ENCODE peak calls at places on chromosomes 2 and 18, in four cellular contexts. M is ovary, O is HCT116, W is adrenal gland. I is an unnamed sample. For H3K36me3, the result is how much of the 10 kb centered on the place peaks cover.

GRCh38 chr18:67517224-67517765 is 775 bp upstream of the DSEL start:
- DNase-seq in M (peak), O (no peak), W (peak), I (peak)

GRCh38 chr18:47244041-47244440 is 7.4 kb downstream of the SKOR2 start:
- DNase-seq in M (no peak), O (no peak), W (no peak), I (no peak)

GRCh38 chr2:84701880-84702279 is 179.0 kb downstream of the TRABD2A start:
- DNase-seq in M (no peak), O (no peak), W (no peak), I (no peak)

GRCh38 chr2:41722668-41723369 is 325.0 kb upstream of the PKDCC start:
- DNase-seq in M (peak), O (no peak), W (no peak), I (no peak)

GRCh38 chr2:148614024-148614331 is 30.6 kb upstream of the EPC2 start:
- DNase-seq in M (no peak), O (no peak), W (no peak), I (no peak)

GRCh38 chr2:10137053-10137843 is 14.7 kb downstream of the RRM2 start:
- DNase-seq in M (no peak), O (no peak), W (no peak), I (peak)

GRCh38 chr2:38098351-38099095 is 22.6 kb upstream of the CYP1B1 start:
- DNase-seq in M (no peak), O (no peak), W (no peak), I (no peak)

GRCh38 chr2:118846667-118847446 is 591 bp downstream of the EN1 start:
- DNase-seq in M (no peak), O (no peak), W (no peak), I (no peak)

GRCh38 chr18:26386002-26386401 is 159.8 kb downstream of the TAF4B start:
- DNase-seq in M (no peak), O (no peak), W (peak), I (no peak)

GRCh38 chr2:182866095-182866460 is 359 bp downstream of the FRZB start:
- DNase-seq in M (peak), O (no peak), W (no peak), I (peak)

GRCh38 chr2:182866461-182867369 is at the start of gene FRZB:
- DNase-seq in M (peak), O (no peak), W (peak), I (peak)

GRCh38 chr2:182867411-182868048 is 1.1 kb upstream of the FRZB start:
- DNase-seq in M (no peak), O (no peak), W (no peak), I (no peak)

GRCh38 chr2:182863642-182864041 is 2.8 kb downstream of the FRZB start:
- DNase-seq in M (no peak), O (no peak), W (no peak), I (no peak)

GRCh38 chr2:182864949-182865348 is 1.5 kb downstream of the FRZB start:
- DNase-seq in M (no peak), O (no peak), W (no peak), I (no peak)
- H3K4me3 ChIP-seq in M (no peak), O (no peak), W (no peak), I (no peak)

DNA sequence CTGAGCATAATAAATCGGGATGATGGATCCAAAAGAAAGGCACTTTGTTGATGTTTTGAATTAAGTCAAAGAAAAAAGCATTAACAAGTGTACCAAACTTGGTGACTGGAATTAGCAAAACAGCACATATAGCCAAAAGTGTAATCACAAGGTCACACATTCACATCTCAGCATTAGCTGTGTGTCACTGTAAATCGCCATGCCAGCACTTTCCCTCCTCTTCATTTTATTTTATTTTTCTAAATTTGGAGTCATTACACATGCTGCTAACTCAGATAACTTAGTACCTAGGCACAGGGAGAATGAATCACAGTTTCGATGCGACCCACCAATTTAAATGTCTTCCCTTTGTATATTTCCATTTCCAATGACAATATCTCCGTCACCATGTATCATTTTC is 111.4 kb downstream of the CACNB4 start:
- DNase-seq in M (no peak), O (no peak), W (no peak), I (no peak)
- TF ChIP-seq POLR2A in M (no peak), O (no peak), W (no peak), I (no peak)

DNA sequence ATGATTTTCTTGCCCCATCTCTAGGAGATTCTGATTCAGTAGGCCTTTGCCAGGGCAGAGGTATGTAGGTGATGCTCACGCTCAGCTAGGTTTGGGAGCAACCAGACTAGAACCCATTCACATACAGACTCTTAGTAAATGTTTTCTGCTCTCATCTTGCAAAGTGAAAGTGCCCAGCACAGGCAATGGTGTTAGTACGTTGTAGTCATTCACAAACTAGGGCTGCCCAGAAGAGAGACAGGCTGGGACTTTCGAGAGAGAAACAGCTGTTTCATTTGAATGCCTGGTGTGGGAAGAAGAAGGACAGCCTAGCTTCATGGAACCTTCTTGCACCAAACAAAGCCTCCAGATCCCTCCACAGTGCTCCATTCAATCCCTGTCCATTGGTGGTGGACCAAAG is 19.4 kb downstream of the DDX18 start:
- DNase-seq in M (no peak), O (no peak), W (no peak), I (no peak)
- H3K36me3 ChIP-seq in M (under half), O (under half), W (under half), I (under half)

DNA sequence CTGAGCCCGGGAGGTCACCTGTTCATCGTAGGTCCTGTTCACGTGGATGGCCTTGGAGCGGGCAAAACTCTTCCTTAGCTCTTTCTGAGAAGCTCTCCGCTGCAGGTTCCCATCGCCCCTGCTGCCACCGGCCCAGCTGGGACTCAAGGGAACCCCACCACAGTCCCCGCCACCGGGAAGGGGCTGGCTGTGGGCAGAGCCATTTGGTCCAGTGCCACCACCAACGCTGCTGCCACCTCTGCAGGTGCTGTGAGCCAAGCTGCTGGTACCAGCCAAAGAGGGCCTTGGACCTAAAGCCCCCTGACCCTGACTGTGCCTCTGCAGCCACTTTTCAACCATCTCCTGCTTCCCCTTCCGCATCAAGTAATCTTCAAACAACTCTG is 586 bp downstream of the PDE11A start:
- DNase-seq in M (no peak), O (no peak), W (no peak), I (no peak)
- H3K4me3 ChIP-seq in M (no peak), O (peak), W (no peak), I (peak)

DNA sequence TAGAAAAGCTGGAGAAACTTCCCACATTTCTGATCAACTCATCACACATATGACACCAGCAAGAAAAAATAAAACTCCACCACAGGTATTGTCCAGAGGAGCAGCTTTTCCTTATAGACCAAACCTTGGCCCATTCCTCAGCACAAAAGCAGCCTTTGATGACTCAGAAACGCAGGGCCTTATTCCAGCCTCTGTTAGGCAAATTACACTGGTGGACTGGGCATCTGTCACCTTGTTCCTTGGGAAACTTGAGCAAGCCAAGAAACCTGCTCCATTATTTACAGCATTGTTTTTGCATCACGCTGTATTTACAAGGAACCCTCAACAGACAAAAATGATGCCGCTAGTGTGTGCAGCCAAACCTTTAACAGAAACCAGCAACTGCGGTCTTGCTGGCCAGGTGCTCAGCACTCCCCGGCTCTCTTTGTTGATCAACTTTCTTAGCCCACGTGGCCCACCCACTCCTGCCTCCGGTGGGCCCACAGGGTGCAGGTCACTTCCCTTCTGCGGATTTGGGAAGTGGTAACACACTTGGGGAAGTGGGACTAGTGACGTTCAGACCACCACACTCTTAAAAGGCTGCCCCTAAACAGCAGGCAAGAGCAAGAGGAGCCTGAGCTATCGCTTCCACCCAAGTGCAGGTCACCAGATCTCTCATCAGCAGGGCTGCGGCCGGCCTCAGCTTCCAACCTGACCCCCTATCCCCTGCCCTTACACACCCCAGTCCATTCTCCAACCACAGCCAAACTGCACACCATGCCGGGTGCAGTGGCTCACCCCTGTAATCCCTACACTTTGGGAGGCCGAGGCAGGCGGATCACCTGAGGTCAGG is 1.5 kb downstream of the AP1S3 start:
- DNase-seq in M (no peak), O (no peak), W (no peak), I (no peak)
- TF ChIP-seq POLR2A in M (no peak), O (no peak), W (no peak), I (no peak)

GRCh38 chr2:145421841-145422240 is 901.9 kb upstream of the ZEB2 start:
- DNase-seq in M (no peak), O (no peak), W (no peak), I (no peak)
- H3K36me3 ChIP-seq in M (under half), O (under half), W (under half), I (under half)

GRCh38 chr2:26504002-26504401 is 26.1 kb upstream of the OTOF start:
- DNase-seq in M (no peak), O (no peak), W (no peak), I (no peak)
- H3K4me3 ChIP-seq in M (no peak), O (peak), W (no peak), I (no peak)

I was measured in sigmoid colon.